ENCODE peak calls at places on chromosomes 12 and 14, in ten cellular contexts. L is lung, V is small intestine, G is upper lobe of right lung, S is thoracic aorta, Z is A549, Y is breast epithelium, O is stomach, X is neural progenitor cell, F is mucosa of descending colon. R is an unnamed sample. For H3K9me3, the result is how much of the 10 kb centered on the place peaks cover.

GRCh38 chr14:75254381-75254821 is 24.2 kb upstream of the FOS start:
- DNase-seq in L (no peak), F (peak), Z (no peak), S (no peak), O (peak), Y (peak), V (peak), G (peak), X (no peak), R (no peak)

GRCh38 chr12:106769078-106769477 is 5.4 kb upstream of the RIC8B start:
- DNase-seq in Z (peak), O (no peak), Y (no peak), F (no peak), L (no peak), S (no peak), X (peak), G (no peak), V (no peak), R (no peak)

GRCh38 chr12:80041691-80042090 is 57.6 kb upstream of the OTOGL start:
- DNase-seq in F (no peak), Z (no peak), X (no peak), G (no peak), V (no peak), Y (no peak), L (no peak), S (no peak), O (no peak), R (no peak)

GRCh38 chr14:74567646-74568379 is 44.2 kb downstream of the LTBP2 start:
- DNase-seq in L (no peak), F (no peak), Z (no peak), Y (no peak), G (no peak), V (no peak), X (no peak), O (no peak), S (no peak), R (no peak)

GRCh38 chr14:37945959-37946358 is 261.7 kb upstream of the SSTR1 start:
- DNase-seq in S (no peak), G (no peak), Y (no peak), X (no peak), O (no peak), F (no peak), V (no peak), Z (no peak), L (no peak), R (no peak)

GRCh38 chr14:81315344-81315743 is 84.8 kb downstream of the STON2 start:
- DNase-seq in X (peak), Y (no peak), O (no peak), S (no peak), L (no peak), F (no peak), Z (no peak), G (no peak), V (no peak), R (no peak)

GRCh38 chr12:106898001-106898966 is 57.4 kb upstream of the TMEM263 start:
- DNase-seq in Z (no peak), L (no peak), V (no peak), Y (no peak), S (no peak), X (peak), G (no peak), F (peak), O (no peak), R (no peak)

GRCh38 chr12:19850341-19851065 is 411.2 kb downstream of the AEBP2 start:
- DNase-seq in S (peak), O (no peak), Z (no peak), L (no peak), Y (no peak), F (no peak), V (no peak), X (no peak), G (no peak), R (no peak)

GRCh38 chr12:76883151-76883550 is 4.3 kb upstream of the CSRP2 start:
- DNase-seq in L (no peak), O (no peak), G (no peak), V (no peak), F (no peak), S (no peak), X (no peak), Y (no peak), Z (no peak), R (no peak)

GRCh38 chr12:24582954-24583601 is 365.8 kb downstream of the BCAT1 start:
- DNase-seq in Z (no peak), L (no peak), S (no peak), F (no peak), V (no peak), O (no peak), X (no peak), G (no peak), Y (no peak), R (no peak)

GRCh38 chr12:124440031-124440626 is 127.3 kb downstream of the NCOR2 start:
- DNase-seq in Z (no peak), G (no peak), L (no peak), O (no peak), S (no peak), F (no peak), V (no peak), Y (no peak), X (no peak), R (no peak)

GRCh38 chr12:90060031-90060430 is 351.4 kb upstream of the ATP2B1 start:
- DNase-seq in L (no peak), V (no peak), S (no peak), O (no peak), Z (no peak), X (no peak), F (no peak), G (no peak), Y (no peak), R (no peak)

DNA sequence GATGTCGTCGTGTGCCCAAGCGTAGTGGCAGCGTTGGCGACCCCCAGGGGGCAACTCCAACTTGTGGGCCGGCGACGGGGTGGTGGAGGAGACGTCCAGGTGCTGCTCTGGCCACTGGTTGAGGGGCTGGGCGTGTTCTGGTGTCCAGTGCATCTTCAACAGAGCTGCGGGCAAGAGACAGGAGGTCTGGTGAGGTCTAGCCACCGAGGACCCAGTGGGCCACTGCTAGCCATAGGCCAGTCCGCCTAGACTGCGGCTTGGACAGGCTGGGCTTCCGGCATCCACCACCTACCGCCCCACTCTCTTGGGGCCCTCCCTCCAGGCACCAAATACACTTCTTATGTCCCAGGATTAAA is 26.3 kb downstream of the FIGNL2 start:
- DNase-seq in G (no peak), L (no peak), X (no peak), S (no peak), F (no peak), Y (no peak), O (no peak), Z (no peak), V (no peak), R (no peak)
- H3K4me3 ChIP-seq in G (no peak), L (no peak), X (no peak), S (no peak), F (no peak), Y (no peak), O (peak), Z (peak), V (no peak), R (no peak)

GRCh38 chr14:47585447-47585846 is 90.0 kb downstream of the MDGA2 start:
- DNase-seq in Z (no peak), Y (no peak), S (no peak), L (no peak), O (no peak), X (no peak), V (no peak), F (no peak), G (no peak), R (no peak)
- H3K9me3 ChIP-seq in Z (under half), Y (under half), S (under half), L (under half), O (under half), X (under half), V (under half), F (under half), G (under half), R (under half)

GRCh38 chr12:110661337-110661972 is 27.5 kb downstream of the HVCN1 start:
- DNase-seq in Y (peak), O (peak), S (no peak), L (peak), Z (no peak), X (no peak), V (peak), F (peak), G (peak), R (no peak)
- H3K4me3 ChIP-seq in Y (no peak), O (no peak), S (peak), L (no peak), Z (no peak), X (no peak), V (no peak), F (no peak), G (no peak), R (no peak)

GRCh38 chr14:30143617-30144016 is 216.0 kb upstream of the PRKD1 start:
- DNase-seq in Z (no peak), O (no peak), V (no peak), L (no peak), F (no peak), Y (no peak), G (no peak), X (no peak), S (no peak), R (no peak)
- H3K9me3 ChIP-seq in Z (under half), O (under half), V (under half), L (under half), F (under half), Y (under half), G (under half), X (under half), S (under half), R (under half)